ENCODE peak calls at places on chromosomes 5 and 9, in ten cellular contexts. U is KBM-7; O is iPS-NIHi11; I is tibial nerve; F is heart left ventricle; N is NCI-H1092; H is astrocyte; S is iris pigment epithelial cell; X is activated CD4-positive, alpha-beta memory T cell treated with anti-CD3 and anti-CD28 coated beads, Interleukin-2, amount 10 ng/mL, durations not matched to agents 7 days and 5 days; D is ACHN. B is an unnamed sample.

GRCh38 chr9:104905153-104905901 is 22.6 kb downstream of the ABCA1 start:
- DNase-seq in U (no peak), O (no peak), I (no peak), F (no peak), N (no peak), H (no peak), S (no peak), X (no peak), D (peak; percentile 17), B (peak; percentile 61)

GRCh38 chr5:125002727-125003598 is 256.5 kb upstream of the ZNF608 start:
- DNase-seq in U (no peak), O (peak; percentile 36), I (no peak), F (no peak), N (no peak), H (peak; percentile 39), S (peak; percentile 16), X (no peak), D (no peak), B (peak; percentile 13)

GRCh38 chr9:95131023-95131943 is 186.2 kb downstream of the FANCC start:
- DNase-seq in U (peak; percentile 63), O (peak; percentile 73), I (peak; percentile 71), F (peak; percentile 62), N (peak; percentile 61), H (peak; percentile 29), S (peak; percentile 63), X (peak; percentile 56), D (peak; percentile 57), B (peak; percentile 63)

GRCh38 chr9:89878687-89879086 is 273.9 kb downstream of the GADD45G start:
- DNase-seq in U (no peak), O (no peak), I (peak; percentile 32), F (peak; percentile 82), N (peak; percentile 71), H (no peak), S (no peak), X (no peak), D (no peak), B (no peak)

GRCh38 chr5:104170906-104171305 is 608.3 kb upstream of the NUDT12 start:
- DNase-seq in U (no peak), O (no peak), I (no peak), F (no peak), N (no peak), H (peak; percentile 32), S (peak; percentile 23), X (no peak), D (no peak), B (no peak)

GRCh38 chr5:159405611-159406031 is 75.3 kb upstream of the IL12B start:
- DNase-seq in U (peak; percentile 51), O (no peak), I (no peak), F (no peak), N (no peak), H (no peak), S (no peak), X (no peak), D (no peak), B (no peak)

GRCh38 chr9:23630488-23630887 is 195.6 kb downstream of the ELAVL2 start:
- DNase-seq in U (no peak), O (no peak), I (no peak), F (no peak), N (no peak), H (no peak), S (no peak), X (no peak), D (no peak), B (no peak)

GRCh38 chr9:5364294-5364990 is 24.8 kb upstream of the RLN1 start:
- DNase-seq in U (no peak), O (no peak), I (no peak), F (no peak), N (no peak), H (no peak), S (peak; percentile 54), X (no peak), D (no peak), B (peak; percentile 40)

GRCh38 chr5:95382843-95383242 is 8.3 kb upstream of the FAM81B start:
- DNase-seq in U (peak; percentile 59), O (no peak), I (no peak), F (no peak), N (no peak), H (no peak), S (no peak), X (no peak), D (no peak), B (no peak)

GRCh38 chr5:25713259-25713658 is 1068.5 kb upstream of the CDH10 start:
- DNase-seq in U (peak; percentile 1), O (peak; percentile 5), I (no peak), F (no peak), N (no peak), H (no peak), S (no peak), X (no peak), D (peak; percentile 8), B (no peak)

GRCh38 chr5:138979684-138980275 is 104.6 kb upstream of the LRRTM2 start:
- DNase-seq in U (peak; percentile 42), O (no peak), I (no peak), F (no peak), N (no peak), H (peak; percentile 8), S (no peak), X (peak; percentile 56), D (no peak), B (no peak)

GRCh38 chr9:131530546-131530929 is 525 bp downstream of the UCK1 start:
- DNase-seq in U (peak; percentile 15), O (peak; percentile 82), I (no peak), F (peak; percentile 43), N (peak; percentile 29), H (no peak), S (peak; percentile 27), X (no peak), D (peak; percentile 56), B (peak; percentile 74)

GRCh38 chr5:32990593-32991415 is 279.7 kb downstream of the NPR3 start:
- DNase-seq in U (no peak), O (no peak), I (no peak), F (no peak), N (no peak), H (no peak), S (no peak), X (no peak), D (no peak), B (no peak)

GRCh38 chr5:82641362-82641988 is 363.3 kb upstream of the RPS23 start:
- DNase-seq in U (peak; percentile 93), O (peak; percentile 67), I (peak; percentile 66), F (peak; percentile 59), N (peak; percentile 23), H (peak; percentile 77), S (peak; percentile 85), X (peak; percentile 19), D (peak; percentile 78), B (peak; percentile 78)

GRCh38 chr5:134526483-134527155 is 1.1 kb downstream of the JADE2 start:
- DNase-seq in U (peak; percentile 89), O (peak; percentile 70), I (peak; percentile 69), F (peak; percentile 79), N (no peak), H (peak; percentile 14), S (peak; percentile 70), X (peak; percentile 79), D (peak; percentile 72), B (peak; percentile 76)